ENCODE peak calls at places on chromosome 10, in six cellular contexts. One of them, this sample, is unnamed.

GRCh38 chr10:76086571-76087260 is 655.3 kb downstream of the LRMDA start:
- DNase-seq in activated CD4-positive, alpha-beta T cell treated with anti-CD3 and anti-CD28 coated beads, Interleukin-2, amount 50 U/mL, for 24 hours: no peak
- DNase-seq in activated T-helper 1 cell treated with anti-CD3 and anti-CD28 coated beads, Interleukin-2, amount 50 U/mL, for 16 hours: no peak
- DNase-seq in GM23248: peak; percentile 74
- DNase-seq in fibroblast of the conjunctiva: no peak
- DNase-seq in stromal cell of bone marrow: peak; percentile 79
- DNase-seq in this sample: peak; percentile 47

GRCh38 chr10:46551701-46552525 is 4.5 kb downstream of the GPRIN2 start:
- DNase-seq in fibroblast of the conjunctiva: no peak
- DNase-seq in activated T-helper 1 cell treated with anti-CD3 and anti-CD28 coated beads, Interleukin-2, amount 50 U/mL, for 16 hours: no peak
- DNase-seq in stromal cell of bone marrow: no peak
- DNase-seq in activated CD4-positive, alpha-beta T cell treated with anti-CD3 and anti-CD28 coated beads, Interleukin-2, amount 50 U/mL, for 24 hours: no peak
- DNase-seq in GM23248: no peak
- DNase-seq in this sample: peak; percentile 4

GRCh38 chr10:93757136-93757535 is 600 bp upstream of the LGI1 start:
- DNase-seq in activated CD4-positive, alpha-beta T cell treated with anti-CD3 and anti-CD28 coated beads, Interleukin-2, amount 50 U/mL, for 24 hours: no peak
- DNase-seq in fibroblast of the conjunctiva: no peak
- DNase-seq in activated T-helper 1 cell treated with anti-CD3 and anti-CD28 coated beads, Interleukin-2, amount 50 U/mL, for 16 hours: no peak
- DNase-seq in GM23248: peak; percentile 20
- DNase-seq in stromal cell of bone marrow: no peak
- DNase-seq in this sample: no peak

GRCh38 chr10:122485670-122486069 is 24.3 kb downstream of the HTRA1 start:
- DNase-seq in fibroblast of the conjunctiva: no peak
- DNase-seq in stromal cell of bone marrow: no peak
- DNase-seq in activated T-helper 1 cell treated with anti-CD3 and anti-CD28 coated beads, Interleukin-2, amount 50 U/mL, for 16 hours: no peak
- DNase-seq in GM23248: no peak
- DNase-seq in activated CD4-positive, alpha-beta T cell treated with anti-CD3 and anti-CD28 coated beads, Interleukin-2, amount 50 U/mL, for 24 hours: no peak
- DNase-seq in this sample: no peak

GRCh38 chr10:11178606-11179221 is 161.0 kb downstream of the CELF2 start:
- DNase-seq in activated CD4-positive, alpha-beta T cell treated with anti-CD3 and anti-CD28 coated beads, Interleukin-2, amount 50 U/mL, for 24 hours: peak; percentile 84
- DNase-seq in fibroblast of the conjunctiva: no peak
- DNase-seq in activated T-helper 1 cell treated with anti-CD3 and anti-CD28 coated beads, Interleukin-2, amount 50 U/mL, for 16 hours: peak; percentile 75
- DNase-seq in GM23248: no peak
- DNase-seq in stromal cell of bone marrow: no peak
- DNase-seq in this sample: no peak

GRCh38 chr10:125782661-125783060 is 7.0 kb upstream of the MMP21 start:
- DNase-seq in fibroblast of the conjunctiva: no peak
- DNase-seq in GM23248: peak; percentile 43
- DNase-seq in activated T-helper 1 cell treated with anti-CD3 and anti-CD28 coated beads, Interleukin-2, amount 50 U/mL, for 16 hours: no peak
- DNase-seq in stromal cell of bone marrow: no peak
- DNase-seq in activated CD4-positive, alpha-beta T cell treated with anti-CD3 and anti-CD28 coated beads, Interleukin-2, amount 50 U/mL, for 24 hours: no peak
- DNase-seq in this sample: no peak

GRCh38 chr10:103512591-103513382 is 19.3 kb downstream of the NEURL1 start:
- DNase-seq in activated CD4-positive, alpha-beta T cell treated with anti-CD3 and anti-CD28 coated beads, Interleukin-2, amount 50 U/mL, for 24 hours: no peak
- DNase-seq in stromal cell of bone marrow: no peak
- DNase-seq in activated T-helper 1 cell treated with anti-CD3 and anti-CD28 coated beads, Interleukin-2, amount 50 U/mL, for 16 hours: no peak
- DNase-seq in fibroblast of the conjunctiva: no peak
- DNase-seq in GM23248: no peak
- DNase-seq in this sample: peak; percentile 83

GRCh38 chr10:58026036-58026435 is 241.7 kb downstream of the IPMK start:
- DNase-seq in stromal cell of bone marrow: no peak
- DNase-seq in fibroblast of the conjunctiva: no peak
- DNase-seq in activated T-helper 1 cell treated with anti-CD3 and anti-CD28 coated beads, Interleukin-2, amount 50 U/mL, for 16 hours: no peak
- DNase-seq in activated CD4-positive, alpha-beta T cell treated with anti-CD3 and anti-CD28 coated beads, Interleukin-2, amount 50 U/mL, for 24 hours: no peak
- DNase-seq in GM23248: no peak
- DNase-seq in this sample: no peak